ENCODE peak calls at places on chromosomes 7 and 10, in eight cellular contexts. V, X, J, E, Q, R, F and S are unnamed samples. For H3K4me1 and H3K27me3, the result is how much of the 10 kb centered on the place peaks cover.

GRCh38 chr7:122790132-122790531 is 87.4 kb upstream of the RNF148 start:
- DNase-seq in V (no peak), X (no peak), J (no peak), E (no peak), Q (no peak), R (no peak), F (no peak), S (no peak)

GRCh38 chr7:79610905-79611304 is 157.4 kb upstream of the MAGI2 start:
- DNase-seq in V (no peak), X (no peak), J (no peak), E (no peak), Q (no peak), R (no peak), F (no peak), S (no peak)

GRCh38 chr7:112937651-112938390 is 147.6 kb upstream of the TMEM168 start:
- DNase-seq in V (no peak), X (peak), J (no peak), E (no peak), Q (no peak), R (no peak), F (no peak), S (no peak)

GRCh38 chr7:6252748-6253147 is 19.7 kb downstream of the CYTH3 start:
- DNase-seq in V (no peak), X (no peak), J (no peak), E (no peak), Q (no peak), R (no peak), F (no peak), S (no peak)

GRCh38 chr7:122970740-122971725 is 24.5 kb downstream of the TAS2R16 start:
- DNase-seq in V (no peak), X (no peak), J (no peak), E (no peak), Q (no peak), R (no peak), F (no peak), S (no peak)

GRCh38 chr10:17454181-17454800 is at the start of gene ST8SIA6:
- DNase-seq in V (peak), X (peak), J (peak), E (no peak), Q (no peak), R (peak), F (peak), S (peak)

GRCh38 chr7:30918676-30919075 is 7.0 kb downstream of the AQP1 start:
- DNase-seq in V (peak), X (no peak), J (no peak), E (no peak), Q (no peak), R (no peak), F (no peak), S (no peak)

GRCh38 chr7:33459340-33459751 is 330.0 kb downstream of the BBS9 start:
- DNase-seq in V (no peak), X (peak), J (no peak), E (no peak), Q (no peak), R (no peak), F (no peak), S (no peak)

GRCh38 chr10:121617176-121617575 is 18.9 kb upstream of the FGFR2 start:
- DNase-seq in V (no peak), X (no peak), J (no peak), E (no peak), Q (no peak), R (no peak), F (no peak), S (no peak)

GRCh38 chr7:2621061-2621828 is 10.5 kb upstream of the TTYH3 start:
- DNase-seq in V (peak), X (peak), J (peak), E (no peak), Q (peak), R (no peak), F (peak), S (peak)

GRCh38 chr7:78074713-78075112 is 276.1 kb downstream of the PHTF2 start:
- DNase-seq in V (no peak), X (no peak), J (no peak), E (no peak), Q (no peak), R (no peak), F (no peak), S (no peak)

GRCh38 chr10:107915277-107915634 is 750.8 kb upstream of the SORCS1 start:
- DNase-seq in V (no peak), X (no peak), J (no peak), E (no peak), Q (no peak), R (no peak), F (no peak), S (peak)

GRCh38 chr7:48154792-48155413 is 16.4 kb upstream of the ABCA13 start:
- DNase-seq in V (no peak), X (peak), J (no peak), E (no peak), Q (no peak), R (peak), F (peak), S (peak)

GRCh38 chr7:43679210-43680068 is 49.9 kb downstream of the COA1 start:
- DNase-seq in V (no peak), X (no peak), J (no peak), E (no peak), Q (no peak), R (no peak), F (no peak), S (no peak)

GRCh38 chr10:92420554-92421275 is 129.7 kb downstream of the MARCHF5 start:
- DNase-seq in V (peak), X (no peak), J (no peak), E (no peak), Q (no peak), R (no peak), F (no peak), S (peak)

DNA sequence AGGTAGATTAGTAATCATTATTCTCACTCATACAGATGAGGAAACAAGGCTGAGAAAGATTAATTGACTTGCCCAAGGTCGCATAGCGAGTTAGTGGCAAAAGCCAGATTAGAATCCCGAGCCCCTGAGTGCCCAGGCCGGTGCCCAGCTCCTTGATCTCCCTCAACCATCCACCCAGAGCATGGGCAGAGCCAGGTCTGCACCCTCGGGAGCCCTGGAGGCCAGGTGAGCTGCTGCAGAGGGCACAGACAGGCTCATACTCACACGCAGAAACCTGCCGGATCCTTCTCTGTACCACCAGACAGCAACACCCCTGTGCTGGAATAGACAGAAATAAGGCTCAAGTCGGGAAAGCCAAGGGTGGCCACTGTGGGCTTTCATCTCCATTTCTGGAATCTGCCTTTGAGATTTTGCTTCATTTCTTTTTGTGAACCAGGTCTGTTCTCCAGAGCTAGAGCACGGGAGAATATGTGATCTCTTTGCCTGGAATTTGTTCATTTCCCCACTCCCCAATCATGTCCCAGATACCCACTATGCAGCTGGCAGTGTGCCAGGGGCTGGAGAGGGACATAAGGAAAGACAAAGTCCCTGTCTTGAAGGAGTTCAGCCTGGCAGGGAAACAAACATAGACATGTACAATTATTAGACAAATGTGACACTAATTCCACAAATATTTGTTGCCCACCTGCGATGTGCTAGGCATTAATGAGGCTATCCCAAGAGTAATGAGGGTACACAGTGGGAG is 5.5 kb downstream of the AFAP1L2 start:
- DNase-seq in V (no peak), X (no peak), J (no peak), E (no peak), Q (no peak), R (no peak), F (no peak), S (no peak)
- H3K4me1 ChIP-seq in V (under half), X (under half), J (under half), E (half or more), Q (under half), R (under half), F (under half), S (under half)

DNA sequence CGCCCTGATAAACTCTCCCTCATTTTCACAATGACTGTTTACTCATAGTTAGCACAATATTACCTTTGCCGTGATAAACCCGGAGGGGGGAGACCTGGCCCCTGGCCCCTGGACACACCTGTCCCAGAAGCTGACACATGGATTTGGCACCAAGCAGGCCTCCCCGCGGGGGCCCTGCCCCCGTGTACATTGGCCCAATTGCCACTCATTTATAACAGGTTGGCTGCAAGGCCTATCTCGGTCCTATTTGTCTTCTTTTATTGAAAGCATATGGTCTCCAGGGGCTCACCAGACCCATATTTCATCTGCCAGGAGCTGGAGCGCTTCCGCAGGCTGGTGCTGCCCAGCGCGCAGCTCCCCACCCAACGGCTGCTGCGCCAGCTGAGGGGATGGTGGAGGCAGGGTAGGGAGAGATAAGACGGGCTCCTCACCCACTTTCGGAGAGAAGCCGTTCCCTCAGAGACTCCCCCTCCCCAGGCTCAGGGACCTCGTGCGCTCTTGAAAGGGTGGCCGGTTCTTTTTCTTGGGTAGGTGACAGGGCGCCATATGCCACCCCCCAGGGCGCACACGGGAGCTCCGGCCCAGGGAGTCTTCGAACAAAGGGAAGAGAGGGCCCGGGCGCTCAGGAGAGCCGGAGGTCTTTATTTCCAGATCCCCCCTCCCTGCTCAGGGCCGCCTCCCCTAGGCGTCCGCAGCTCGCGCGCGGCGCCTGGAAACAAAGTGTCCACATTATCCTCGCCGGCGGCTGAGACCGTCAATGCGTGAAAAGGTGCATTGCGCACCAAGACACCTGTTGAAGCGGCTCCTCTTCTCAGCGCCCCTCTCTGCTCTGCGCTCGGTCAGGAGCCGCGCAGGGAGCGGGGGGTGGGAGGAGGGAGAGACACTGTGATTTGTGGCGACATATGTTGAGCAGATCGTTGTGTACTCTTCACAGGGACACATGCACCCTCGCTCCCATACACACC is 4.3 kb upstream of the NEUROG3 start:
- DNase-seq in V (no peak), X (no peak), J (no peak), E (no peak), Q (no peak), R (no peak), F (no peak), S (no peak)
- H3K27me3 ChIP-seq in V (under half), X (half or more), J (half or more), E (under half), Q (under half), R (half or more), F (under half), S (under half)

DNA sequence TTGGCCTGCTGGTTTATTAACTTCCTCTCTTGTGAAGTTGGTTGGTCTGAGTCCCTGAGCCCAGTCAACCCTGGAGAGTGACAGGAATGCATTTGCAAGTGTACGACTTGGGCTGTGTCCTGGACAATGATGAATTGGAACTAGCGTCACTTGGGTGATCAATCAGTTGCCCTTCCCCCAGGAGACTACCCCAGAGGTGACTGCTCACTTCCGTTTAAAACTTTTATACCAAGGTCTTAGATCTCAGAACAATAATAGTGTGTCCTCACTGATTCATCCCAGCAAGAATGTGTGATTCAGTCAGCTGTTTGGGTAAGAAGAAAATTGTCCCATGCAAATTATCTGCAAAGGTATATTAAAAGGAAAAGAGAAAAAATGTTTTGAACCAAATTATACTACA is 102.9 kb upstream of the ARMC3 start:
- DNase-seq in V (no peak), X (peak), J (no peak), E (no peak), Q (no peak), R (no peak), F (no peak), S (no peak)
- TF ChIP-seq POLR2A in V (no peak), X (no peak), J (no peak), E (no peak), Q (no peak), R (no peak), F (no peak), S (no peak)

GRCh38 chr7:155743197-155743596 is 69.1 kb downstream of the SHH start:
- DNase-seq in V (no peak), X (no peak), J (no peak), E (no peak), Q (no peak), R (no peak), F (no peak), S (no peak)

GRCh38 chr7:155738652-155739537 is 73.4 kb downstream of the SHH start:
- DNase-seq in V (peak), X (peak), J (peak), E (peak), Q (peak), R (no peak), F (peak), S (peak)

GRCh38 chr7:155741061-155741460 is 71.2 kb downstream of the SHH start:
- DNase-seq in V (no peak), X (no peak), J (no peak), E (no peak), Q (no peak), R (no peak), F (no peak), S (no peak)

GRCh38 chr7:155739538-155740140 is 72.6 kb downstream of the SHH start:
- DNase-seq in V (no peak), X (no peak), J (no peak), E (no peak), Q (no peak), R (no peak), F (no peak), S (no peak)

DNA sequence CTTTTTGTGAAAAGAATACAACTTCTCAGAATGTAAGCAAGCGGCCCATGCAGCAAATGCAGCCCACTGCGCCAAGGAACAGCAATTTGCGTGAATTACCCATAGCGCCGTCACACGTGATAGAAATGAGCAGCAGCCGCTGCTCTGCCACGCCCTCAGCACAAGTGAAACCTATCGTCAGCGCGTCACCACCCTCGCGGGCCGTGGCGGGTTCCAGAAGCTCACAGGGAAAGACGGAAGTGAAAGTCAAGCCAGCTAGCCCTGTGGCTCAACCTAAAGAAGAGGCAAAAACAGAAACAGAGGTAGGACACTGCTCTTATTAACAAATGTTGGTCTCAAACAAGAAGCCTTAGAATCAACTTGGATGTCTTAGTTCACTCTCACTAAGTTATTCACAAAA is 70.5 kb downstream of the SHH start:
- DNase-seq in V (peak), X (no peak), J (peak), E (no peak), Q (no peak), R (no peak), F (no peak), S (no peak)
- H3K4me1 ChIP-seq in V (under half), X (under half), J (under half), E (under half), Q (under half), R (under half), F (under half), S (under half)

DNA sequence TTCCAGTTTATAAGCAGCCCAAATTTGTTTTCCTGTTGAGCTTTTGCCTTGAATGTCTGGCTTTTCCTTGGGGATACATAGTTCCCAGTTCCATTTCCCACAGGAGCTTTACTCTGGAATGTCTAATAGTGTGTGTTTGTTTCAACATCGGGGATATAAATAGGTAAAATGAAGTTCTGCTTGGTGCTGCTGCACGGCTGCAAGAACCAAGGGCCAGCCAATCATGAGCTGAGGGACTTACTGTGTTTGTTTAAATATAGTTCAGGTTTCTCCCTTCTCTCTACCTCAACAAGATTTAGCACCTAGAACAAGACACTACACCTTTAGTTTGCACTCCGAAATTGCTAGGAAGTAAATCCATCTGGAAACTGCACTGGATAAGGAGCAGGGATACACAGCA is 43.9 kb downstream of the GRM8 start:
- DNase-seq in V (no peak), X (no peak), J (no peak), E (no peak), Q (no peak), R (no peak), F (no peak), S (no peak)
- H3K27me3 ChIP-seq in V (under half), X (under half), J (under half), E (under half), Q (under half), R (under half), F (under half), S (under half)

GRCh38 chr7:235576-236395 is 43.4 kb downstream of the FAM20C start:
- DNase-seq in V (peak), X (no peak), J (peak), E (no peak), Q (no peak), R (no peak), F (peak), S (peak)

GRCh38 chr7:234712-235553 is 42.6 kb downstream of the FAM20C start:
- DNase-seq in V (peak), X (peak), J (peak), E (peak), Q (peak), R (no peak), F (peak), S (peak)

GRCh38 chr7:232571-233455 is 40.4 kb downstream of the FAM20C start:
- DNase-seq in V (no peak), X (peak), J (no peak), E (no peak), Q (no peak), R (no peak), F (no peak), S (no peak)

GRCh38 chr7:233456-234035 is 41.2 kb downstream of the FAM20C start:
- DNase-seq in V (no peak), X (peak), J (no peak), E (no peak), Q (no peak), R (no peak), F (no peak), S (no peak)

GRCh38 chr7:234041-234711 is 41.8 kb downstream of the FAM20C start:
- DNase-seq in V (no peak), X (peak), J (peak), E (peak), Q (peak), R (no peak), F (no peak), S (no peak)
- TF ChIP-seq POLR2A in V (no peak), X (peak), J (no peak), E (no peak), Q (no peak), R (no peak), F (peak), S (no peak)

GRCh38 chr7:130910949-130911944 is 177.2 kb upstream of the KLF14 start:
- DNase-seq in V (no peak), X (peak), J (no peak), E (no peak), Q (no peak), R (peak), F (no peak), S (no peak)

GRCh38 chr7:130909161-130909836 is 175.3 kb upstream of the KLF14 start:
- DNase-seq in V (no peak), X (no peak), J (no peak), E (no peak), Q (no peak), R (no peak), F (no peak), S (no peak)

GRCh38 chr7:130912086-130912909 is 178.3 kb upstream of the KLF14 start:
- DNase-seq in V (no peak), X (peak), J (no peak), E (no peak), Q (no peak), R (no peak), F (no peak), S (no peak)

GRCh38 chr7:130908345-130909160 is 174.5 kb upstream of the KLF14 start:
- DNase-seq in V (no peak), X (peak), J (no peak), E (no peak), Q (no peak), R (no peak), F (no peak), S (no peak)

GRCh38 chr7:130909881-130910672 is 176.1 kb upstream of the KLF14 start:
- DNase-seq in V (no peak), X (peak), J (no peak), E (no peak), Q (no peak), R (peak), F (no peak), S (no peak)
- H3K4me1 ChIP-seq in V (under half), X (under half), J (half or more), E (half or more), Q (under half), R (under half), F (under half), S (under half)

GRCh38 chr7:85054306-85054705 is 132.6 kb downstream of the SEMA3D start:
- DNase-seq in V (no peak), X (no peak), J (no peak), E (no peak), Q (no peak), R (no peak), F (no peak), S (no peak)
- H3K27me3 ChIP-seq in V (under half), X (under half), J (under half), E (under half), Q (under half), R (under half), F (under half), S (under half)